ENCODE peak calls at places on chromosome 6, in eight cellular contexts. One of them, this sample, is unnamed.

GRCh38 chr6:90080876-90081464 is 186.7 kb downstream of the GJA10 start:
- DNase-seq in PC-3: no peak
- DNase-seq in breast epithelium: no peak
- DNase-seq in prostate gland: no peak
- DNase-seq in endodermal cell: no peak
- DNase-seq in GM23248: no peak
- DNase-seq in spleen: no peak
- DNase-seq in OCI-LY7: no peak
- DNase-seq in this sample: peak; percentile 77

GRCh38 chr6:137136065-137136464 is 37.4 kb downstream of the IL22RA2 start:
- DNase-seq in endodermal cell: no peak
- DNase-seq in spleen: no peak
- DNase-seq in prostate gland: no peak
- DNase-seq in GM23248: peak; percentile 29
- DNase-seq in PC-3: peak; percentile 24
- DNase-seq in OCI-LY7: no peak
- DNase-seq in breast epithelium: no peak
- DNase-seq in this sample: no peak

GRCh38 chr6:48111143-48111506 is at the start of gene PTCHD4:
- DNase-seq in breast epithelium: peak; percentile 44
- DNase-seq in PC-3: peak; percentile 6
- DNase-seq in GM23248: peak; percentile 52
- DNase-seq in endodermal cell: peak; percentile 81
- DNase-seq in spleen: no peak
- DNase-seq in prostate gland: peak; percentile 62
- DNase-seq in OCI-LY7: no peak
- DNase-seq in this sample: no peak

GRCh38 chr6:158487495-158487894 is 72.4 kb upstream of the TMEM181 start:
- DNase-seq in breast epithelium: no peak
- DNase-seq in GM23248: peak; percentile 68
- DNase-seq in OCI-LY7: no peak
- DNase-seq in prostate gland: no peak
- DNase-seq in spleen: no peak
- DNase-seq in PC-3: no peak
- DNase-seq in endodermal cell: no peak
- DNase-seq in this sample: no peak

GRCh38 chr6:41170547-41171160 is 7.7 kb upstream of the TREM2 start:
- DNase-seq in spleen: no peak
- DNase-seq in PC-3: no peak
- DNase-seq in breast epithelium: no peak
- DNase-seq in GM23248: no peak
- DNase-seq in endodermal cell: peak; percentile 67
- DNase-seq in prostate gland: no peak
- DNase-seq in OCI-LY7: no peak
- DNase-seq in this sample: no peak

GRCh38 chr6:11072080-11072479 is 21.6 kb upstream of the SMIM13 start:
- DNase-seq in GM23248: no peak
- DNase-seq in endodermal cell: no peak
- DNase-seq in OCI-LY7: no peak
- DNase-seq in spleen: no peak
- DNase-seq in prostate gland: no peak
- DNase-seq in PC-3: no peak
- DNase-seq in breast epithelium: no peak
- DNase-seq in this sample: no peak

GRCh38 chr6:153207617-153208016 is 76.5 kb upstream of the RGS17 start:
- DNase-seq in endodermal cell: no peak
- DNase-seq in PC-3: no peak
- DNase-seq in prostate gland: no peak
- DNase-seq in GM23248: no peak
- DNase-seq in OCI-LY7: no peak
- DNase-seq in spleen: no peak
- DNase-seq in breast epithelium: no peak
- DNase-seq in this sample: no peak

GRCh38 chr6:54291146-54291545 is 17.1 kb upstream of the TINAG start:
- DNase-seq in breast epithelium: no peak
- DNase-seq in prostate gland: no peak
- DNase-seq in GM23248: peak; percentile 87
- DNase-seq in OCI-LY7: no peak
- DNase-seq in PC-3: peak; percentile 66
- DNase-seq in endodermal cell: no peak
- DNase-seq in spleen: no peak
- DNase-seq in this sample: no peak

GRCh38 chr6:47160702-47161101 is 118.6 kb upstream of the ADGRF1 start:
- DNase-seq in prostate gland: no peak
- DNase-seq in spleen: no peak
- DNase-seq in endodermal cell: no peak
- DNase-seq in OCI-LY7: no peak
- DNase-seq in GM23248: no peak
- DNase-seq in breast epithelium: no peak
- DNase-seq in PC-3: no peak
- DNase-seq in this sample: no peak

GRCh38 chr6:132961122-132961521 is 146.8 kb downstream of the RPS12 start:
- DNase-seq in spleen: no peak
- DNase-seq in breast epithelium: no peak
- DNase-seq in endodermal cell: no peak
- DNase-seq in OCI-LY7: no peak
- DNase-seq in prostate gland: no peak
- DNase-seq in PC-3: peak; percentile 91
- DNase-seq in GM23248: peak; percentile 84
- DNase-seq in this sample: no peak

GRCh38 chr6:149266659-149267058 is 50.9 kb upstream of the TAB2 start:
- DNase-seq in endodermal cell: no peak
- DNase-seq in breast epithelium: no peak
- DNase-seq in GM23248: no peak
- DNase-seq in PC-3: no peak
- DNase-seq in prostate gland: no peak
- DNase-seq in OCI-LY7: peak; percentile 34
- DNase-seq in spleen: no peak
- DNase-seq in this sample: no peak

GRCh38 chr6:14984454-14984853 is 261.4 kb upstream of the JARID2 start:
- DNase-seq in endodermal cell: no peak
- DNase-seq in spleen: no peak
- DNase-seq in PC-3: no peak
- DNase-seq in breast epithelium: peak; percentile 24
- DNase-seq in OCI-LY7: no peak
- DNase-seq in GM23248: peak; percentile 73
- DNase-seq in prostate gland: no peak
- DNase-seq in this sample: no peak

GRCh38 chr6:19851273-19852089 is 14.3 kb downstream of the ID4 start:
- DNase-seq in PC-3: peak; percentile 90
- DNase-seq in GM23248: peak; percentile 84
- DNase-seq in breast epithelium: no peak
- DNase-seq in endodermal cell: peak; percentile 75
- DNase-seq in prostate gland: peak; percentile 51
- DNase-seq in spleen: no peak
- DNase-seq in OCI-LY7: peak; percentile 72
- DNase-seq in this sample: no peak

GRCh38 chr6:111757342-111757741 is 115.9 kb downstream of the FYN start:
- DNase-seq in endodermal cell: peak; percentile 20
- DNase-seq in spleen: no peak
- DNase-seq in breast epithelium: no peak
- DNase-seq in GM23248: peak; percentile 84
- DNase-seq in prostate gland: no peak
- DNase-seq in PC-3: peak; percentile 37
- DNase-seq in OCI-LY7: no peak
- DNase-seq in this sample: peak; percentile 56

GRCh38 chr6:129844118-129844891 is 16.8 kb downstream of the TMEM244 start:
- DNase-seq in GM23248: peak; percentile 72
- DNase-seq in endodermal cell: peak; percentile 75
- DNase-seq in prostate gland: no peak
- DNase-seq in breast epithelium: no peak
- DNase-seq in OCI-LY7: no peak
- DNase-seq in PC-3: peak; percentile 81
- DNase-seq in spleen: no peak
- DNase-seq in this sample: no peak

GRCh38 chr6:134908906-134909516 is 40.9 kb downstream of the ALDH8A1 start:
- DNase-seq in breast epithelium: peak; percentile 46
- DNase-seq in PC-3: peak; percentile 84
- DNase-seq in endodermal cell: no peak
- DNase-seq in GM23248: peak; percentile 99
- DNase-seq in OCI-LY7: no peak
- DNase-seq in spleen: no peak
- DNase-seq in prostate gland: no peak
- DNase-seq in this sample: no peak

GRCh38 chr6:144993870-144994269 is 708.7 kb downstream of the UTRN start:
- DNase-seq in prostate gland: no peak
- DNase-seq in spleen: no peak
- DNase-seq in GM23248: peak; percentile 41
- DNase-seq in endodermal cell: no peak
- DNase-seq in PC-3: peak; percentile 67
- DNase-seq in breast epithelium: no peak
- DNase-seq in OCI-LY7: no peak
- DNase-seq in this sample: no peak

GRCh38 chr6:98670045-98670746 is 164.2 kb upstream of the POU3F2 start:
- DNase-seq in GM23248: no peak
- DNase-seq in spleen: no peak
- DNase-seq in breast epithelium: no peak
- DNase-seq in OCI-LY7: no peak
- DNase-seq in endodermal cell: no peak
- DNase-seq in prostate gland: no peak
- DNase-seq in PC-3: no peak
- DNase-seq in this sample: no peak
- H3K4me1 ChIP-seq in GM23248: no peaks in the 10 kb centered on the region
- H3K4me1 ChIP-seq in spleen: no peaks in the 10 kb centered on the region
- H3K4me1 ChIP-seq in breast epithelium: no peaks in the 10 kb centered on the region
- H3K4me1 ChIP-seq in OCI-LY7: no peaks in the 10 kb centered on the region
- H3K4me1 ChIP-seq in endodermal cell: peaks cover 4% of the 10 kb centered on the region
- H3K4me1 ChIP-seq in prostate gland: no peaks in the 10 kb centered on the region
- H3K4me1 ChIP-seq in PC-3: no peaks in the 10 kb centered on the region
- H3K4me1 ChIP-seq in this sample: no peaks in the 10 kb centered on the region

GRCh38 chr6:7215140-7215539 is 97.9 kb downstream of the SSR1 start:
- DNase-seq in GM23248: no peak
- DNase-seq in spleen: no peak
- DNase-seq in endodermal cell: no peak
- DNase-seq in OCI-LY7: no peak
- DNase-seq in PC-3: no peak
- DNase-seq in prostate gland: no peak
- DNase-seq in breast epithelium: no peak
- DNase-seq in this sample: no peak
- H3K36me3 ChIP-seq in GM23248: peaks cover 32% of the 10 kb centered on the region
- H3K36me3 ChIP-seq in spleen: peaks cover 83% of the 10 kb centered on the region
- H3K36me3 ChIP-seq in endodermal cell: peaks cover 64% of the 10 kb centered on the region
- H3K36me3 ChIP-seq in OCI-LY7: no peaks in the 10 kb centered on the region
- H3K36me3 ChIP-seq in PC-3: peaks cover 62% of the 10 kb centered on the region
- H3K36me3 ChIP-seq in prostate gland: peaks cover 11% of the 10 kb centered on the region
- H3K36me3 ChIP-seq in breast epithelium: no peaks in the 10 kb centered on the region
- H3K36me3 ChIP-seq in this sample: peaks cover 21% of the 10 kb centered on the region

GRCh38 chr6:156691018-156691417 is 86.2 kb upstream of the ARID1B start:
- DNase-seq in GM23248: no peak
- DNase-seq in prostate gland: no peak
- DNase-seq in endodermal cell: no peak
- DNase-seq in OCI-LY7: peak; percentile 52
- DNase-seq in spleen: no peak
- DNase-seq in breast epithelium: no peak
- DNase-seq in PC-3: no peak
- DNase-seq in this sample: no peak
- H3K4me1 ChIP-seq in GM23248: peaks cover 5% of the 10 kb centered on the region
- H3K4me1 ChIP-seq in prostate gland: no peaks in the 10 kb centered on the region
- H3K4me1 ChIP-seq in endodermal cell: no peaks in the 10 kb centered on the region
- H3K4me1 ChIP-seq in OCI-LY7: peaks cover 57% of the 10 kb centered on the region
- H3K4me1 ChIP-seq in spleen: peaks cover 25% of the 10 kb centered on the region
- H3K4me1 ChIP-seq in breast epithelium: no peaks in the 10 kb centered on the region
- H3K4me1 ChIP-seq in PC-3: peaks cover 9% of the 10 kb centered on the region
- H3K4me1 ChIP-seq in this sample: peaks cover 2% of the 10 kb centered on the region

GRCh38 chr6:30725713-30726505 is 5.8 kb downstream of the TUBB start:
- DNase-seq in endodermal cell: peak; percentile 75
- DNase-seq in OCI-LY7: peak; percentile 38
- DNase-seq in GM23248: peak; percentile 74
- DNase-seq in breast epithelium: no peak
- DNase-seq in PC-3: peak; percentile 61
- DNase-seq in prostate gland: no peak
- DNase-seq in spleen: peak; percentile 47
- DNase-seq in this sample: no peak

GRCh38 chr6:30724906-30725667 is 4.9 kb downstream of the TUBB start:
- DNase-seq in endodermal cell: no peak
- DNase-seq in spleen: peak; percentile 10
- DNase-seq in OCI-LY7: no peak
- DNase-seq in prostate gland: no peak
- DNase-seq in breast epithelium: no peak
- DNase-seq in PC-3: no peak
- DNase-seq in GM23248: peak; percentile 36
- DNase-seq in this sample: no peak

GRCh38 chr6:30726506-30727413 is 6.6 kb downstream of the TUBB start:
- DNase-seq in endodermal cell: no peak
- DNase-seq in breast epithelium: no peak
- DNase-seq in OCI-LY7: no peak
- DNase-seq in spleen: peak; percentile 41
- DNase-seq in GM23248: peak; percentile 57
- DNase-seq in prostate gland: no peak
- DNase-seq in PC-3: peak; percentile 33
- DNase-seq in this sample: no peak

GRCh38 chr6:30730611-30731435 is 10.7 kb downstream of the TUBB start:
- DNase-seq in OCI-LY7: peak; percentile 89
- DNase-seq in PC-3: peak; percentile 84
- DNase-seq in breast epithelium: peak; percentile 75
- DNase-seq in endodermal cell: peak; percentile 94
- DNase-seq in GM23248: peak; percentile 41
- DNase-seq in spleen: peak; percentile 93
- DNase-seq in prostate gland: peak; percentile 79
- DNase-seq in this sample: peak; percentile 86

DNA sequence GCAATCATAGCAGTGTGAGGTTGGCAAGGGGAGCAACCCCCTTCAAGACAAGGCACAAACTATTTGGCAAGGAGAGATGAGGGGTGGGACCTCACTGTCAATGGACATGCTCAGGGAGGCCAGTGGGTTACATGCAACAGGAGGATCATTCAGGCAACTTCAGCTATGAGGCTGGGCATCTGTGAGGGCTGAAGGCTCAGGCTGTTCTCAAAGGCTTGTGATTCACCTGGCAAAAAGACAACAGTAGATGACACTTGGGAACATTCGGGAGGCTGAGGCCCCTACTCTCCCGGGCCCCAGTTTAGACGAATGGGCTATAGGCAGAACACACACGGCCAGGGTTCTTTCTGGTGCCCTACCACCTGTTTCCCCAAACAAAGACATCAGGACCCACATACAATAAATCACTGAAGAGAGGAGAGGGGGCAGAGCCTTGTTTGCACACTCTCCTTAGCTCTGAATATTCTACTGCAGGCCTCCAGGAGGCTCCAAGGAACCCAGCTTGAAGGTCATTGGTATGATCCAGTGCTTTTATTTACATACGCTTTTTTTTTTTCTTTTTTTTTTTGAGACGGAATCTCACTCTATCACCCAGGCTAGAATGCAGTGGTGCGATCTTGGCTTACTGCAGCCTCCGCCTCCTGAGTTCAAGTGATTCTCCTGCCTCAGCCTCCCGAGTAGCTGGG is 7.9 kb downstream of the TUBB start:
- DNase-seq in prostate gland: no peak
- DNase-seq in PC-3: peak; percentile 36
- DNase-seq in endodermal cell: no peak
- DNase-seq in OCI-LY7: peak; percentile 31
- DNase-seq in GM23248: peak; percentile 85
- DNase-seq in spleen: peak; percentile 31
- DNase-seq in breast epithelium: no peak
- DNase-seq in this sample: no peak
- H3K36me3 ChIP-seq in prostate gland: no peaks in the 10 kb centered on the region
- H3K36me3 ChIP-seq in PC-3: peaks cover 42% of the 10 kb centered on the region
- H3K36me3 ChIP-seq in endodermal cell: peaks cover 61% of the 10 kb centered on the region
- H3K36me3 ChIP-seq in OCI-LY7: peaks cover 72% of the 10 kb centered on the region
- H3K36me3 ChIP-seq in GM23248: peaks cover 62% of the 10 kb centered on the region
- H3K36me3 ChIP-seq in spleen: peaks cover 97% of the 10 kb centered on the region
- H3K36me3 ChIP-seq in breast epithelium: no peaks in the 10 kb centered on the region
- H3K36me3 ChIP-seq in this sample: peaks cover 48% of the 10 kb centered on the region

GRCh38 chr6:56862415-56863175 is 92.3 kb upstream of the BEND6 start:
- DNase-seq in prostate gland: no peak
- DNase-seq in breast epithelium: no peak
- DNase-seq in spleen: no peak
- DNase-seq in OCI-LY7: no peak
- DNase-seq in PC-3: no peak
- DNase-seq in GM23248: peak; percentile 73
- DNase-seq in endodermal cell: no peak
- DNase-seq in this sample: no peak
- H3K4me1 ChIP-seq in prostate gland: no peaks in the 10 kb centered on the region
- H3K4me1 ChIP-seq in breast epithelium: no peaks in the 10 kb centered on the region
- H3K4me1 ChIP-seq in spleen: peaks cover 11% of the 10 kb centered on the region
- H3K4me1 ChIP-seq in OCI-LY7: no peaks in the 10 kb centered on the region
- H3K4me1 ChIP-seq in PC-3: peaks cover 64% of the 10 kb centered on the region
- H3K4me1 ChIP-seq in GM23248: peaks cover 63% of the 10 kb centered on the region
- H3K4me1 ChIP-seq in endodermal cell: no peaks in the 10 kb centered on the region
- H3K4me1 ChIP-seq in this sample: no peaks in the 10 kb centered on the region